ENCODE peak calls at places on chromosomes 4 and X, in six cellular contexts. H is fibroblast of pulmonary artery, N is AG04450, U is GM20000, A is choroid plexus epithelial cell, D is OCI-LY7. R is an unnamed sample.

GRCh38 chr4:113278324-113278934 is 229.0 kb downstream of the ANK2 start:
- DNase-seq in U (peak), H (peak), N (peak), D (peak), A (peak), R (peak)

GRCh38 chrX:17546356-17546755 is 171.4 kb downstream of the NHS start:
- DNase-seq in N (no peak), H (no peak), U (no peak), D (no peak), A (no peak), R (no peak)

GRCh38 chr4:184815046-184815877 is 10.5 kb downstream of the ACSL1 start:
- DNase-seq in U (peak), A (peak), N (no peak), H (peak), D (peak), R (peak)

GRCh38 chr4:122003335-122003734 is 51.5 kb upstream of the TRPC3 start:
- DNase-seq in N (no peak), H (peak), A (peak), U (peak), D (peak), R (peak)

GRCh38 chr4:84562156-84562555 is 20.8 kb upstream of the CDS1 start:
- DNase-seq in A (no peak), D (no peak), H (no peak), N (no peak), U (no peak), R (no peak)

GRCh38 chrX:119399772-119400101 is 601 bp downstream of the SLC25A43 start:
- DNase-seq in N (no peak), D (no peak), A (peak), H (peak), U (no peak), R (no peak)

GRCh38 chr4:10706236-10706635 is 21.7 kb upstream of the CLNK start:
- DNase-seq in U (no peak), A (peak), H (peak), N (no peak), D (no peak), R (no peak)

GRCh38 chr4:106409901-106410889 is 41.6 kb upstream of the GIMD1 start:
- DNase-seq in N (no peak), H (no peak), D (no peak), A (no peak), U (no peak), R (no peak)

GRCh38 chrX:107729558-107730297 is 45.9 kb downstream of the TSC22D3 start:
- DNase-seq in D (no peak), A (peak), H (peak), N (no peak), U (peak), R (peak)

GRCh38 chr4:8201341-8201781 is 2.3 kb downstream of the SH3TC1 start:
- DNase-seq in N (no peak), D (peak), H (no peak), A (no peak), U (peak), R (peak)

GRCh38 chr4:6573986-6574746 is 823 bp upstream of the MAN2B2 start:
- DNase-seq in D (peak), U (no peak), H (no peak), A (no peak), N (no peak), R (peak)

GRCh38 chrX:6159468-6159867 is 69.2 kb downstream of the NLGN4X start:
- DNase-seq in H (no peak), N (no peak), U (no peak), D (no peak), A (no peak), R (no peak)

GRCh38 chrX:37662181-37662580 is 23.4 kb upstream of the XK start:
- DNase-seq in N (no peak), U (no peak), A (no peak), H (no peak), D (no peak), R (no peak)

GRCh38 chrX:124018031-124018430 is 56.5 kb downstream of the STAG2 start:
- DNase-seq in N (no peak), H (peak), A (peak), U (no peak), D (peak), R (no peak)

GRCh38 chr4:45358573-45359506 is 632.5 kb upstream of the GNPDA2 start:
- DNase-seq in D (no peak), N (no peak), A (no peak), H (no peak), U (no peak), R (no peak)

GRCh38 chr4:78747328-78747946 is 28.7 kb upstream of the BMP2K start:
- DNase-seq in A (peak), U (no peak), D (no peak), N (peak), H (no peak), R (no peak)

GRCh38 chr4:145351922-145352321 is 129.7 kb upstream of the SMAD1 start:
- DNase-seq in H (no peak), U (no peak), N (no peak), A (no peak), D (no peak), R (no peak)

GRCh38 chrX:122591546-122591945 is 592.5 kb upstream of the GRIA3 start:
- DNase-seq in A (no peak), N (no peak), H (no peak), U (no peak), D (no peak), R (no peak)

GRCh38 chr4:102717448-102718092 is 43.2 kb downstream of the MANBA start:
- DNase-seq in D (no peak), U (no peak), H (no peak), A (peak), N (no peak), R (no peak)

GRCh38 chrX:44306336-44306735 is 37.1 kb downstream of the EFHC2 start:
- DNase-seq in D (no peak), A (peak), N (peak), U (no peak), H (peak), R (no peak)

GRCh38 chr4:7712021-7712420 is 227.6 kb downstream of the AFAP1 start:
- DNase-seq in N (no peak), A (no peak), U (no peak), H (no peak), D (no peak), R (no peak)

GRCh38 chr4:105140684-105141490 is 5.8 kb upstream of the TET2 start:
- DNase-seq in A (peak), N (no peak), D (peak), U (peak), H (peak), R (peak)
- TF ChIP-seq CTCF in A (peak), N (peak), D (peak), U (peak), H (peak), R (peak)

DNA sequence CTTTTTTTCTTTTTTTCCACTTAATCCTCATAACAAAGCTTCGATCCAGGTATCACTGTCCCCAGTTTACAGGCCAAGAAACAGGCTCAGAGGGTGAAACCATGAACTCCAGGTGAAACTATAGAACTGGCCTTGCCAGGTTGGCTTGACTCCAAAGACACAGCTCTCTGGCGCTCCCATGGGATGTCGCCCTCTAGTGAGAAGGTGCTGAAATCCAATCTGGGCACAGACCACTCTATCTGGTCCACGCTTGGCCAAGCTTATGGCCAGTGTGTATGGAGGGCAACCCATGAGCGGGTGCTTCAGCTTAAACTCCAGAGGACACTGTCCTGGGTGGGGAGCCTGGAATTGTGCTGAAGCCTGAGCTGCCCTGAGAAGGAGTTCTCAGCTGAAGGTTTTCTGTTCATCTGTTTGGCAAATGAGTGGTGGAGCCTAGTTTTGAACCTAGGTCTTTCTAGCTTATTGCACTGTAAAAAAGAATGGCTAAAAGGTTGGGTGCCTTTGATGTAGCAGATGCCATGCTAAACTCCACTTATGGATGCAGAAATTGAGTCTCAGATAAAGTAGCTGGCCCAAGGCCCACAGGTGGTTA is 70.5 kb downstream of the SEL1L3 start:
- DNase-seq in H (peak), A (peak), D (peak), N (no peak), U (no peak), R (peak)
- TF ChIP-seq CTCF in H (peak), A (peak), D (peak), N (peak), U (peak), R (peak)

DNA sequence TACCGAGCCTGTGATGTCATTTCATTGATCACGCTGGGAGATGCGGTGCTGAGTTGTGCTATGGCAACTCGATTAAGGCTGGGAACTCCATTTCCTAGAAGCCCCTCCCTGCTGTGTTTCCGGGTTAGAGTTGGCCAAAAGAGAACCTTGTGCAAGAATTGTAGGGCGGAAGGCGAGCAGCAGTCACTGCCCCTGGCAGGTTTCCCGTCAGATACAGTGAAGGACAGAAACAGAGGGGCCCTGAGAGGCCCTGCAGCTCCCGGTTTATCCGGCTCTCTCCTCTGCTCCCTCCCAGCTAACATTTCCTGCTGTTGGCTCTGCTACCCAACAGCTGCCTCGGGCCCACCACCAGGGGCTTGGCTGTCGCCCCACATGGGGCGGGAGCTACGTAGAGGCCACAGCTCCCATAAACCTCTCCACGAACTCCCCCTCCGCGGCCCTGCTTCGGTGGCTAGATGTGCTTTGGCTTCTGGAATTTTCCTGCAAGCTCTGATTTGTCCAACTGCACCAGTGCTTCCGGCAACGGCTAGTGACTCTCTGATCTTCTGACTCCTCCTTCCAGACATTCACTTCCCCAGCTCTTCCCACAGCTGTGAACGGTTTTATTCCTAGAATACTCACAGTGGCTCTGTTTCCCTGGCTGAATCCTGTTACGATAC is 74.9 kb upstream of the USP9X start:
- DNase-seq in D (no peak), H (peak), N (peak), A (peak), U (peak), R (peak)
- TF ChIP-seq CTCF in D (no peak), H (peak), N (peak), A (peak), U (no peak), R (no peak)

GRCh38 chr4:107519057-107519456 is 201.0 kb downstream of the PAPSS1 start:
- DNase-seq in U (no peak), D (peak), A (peak), N (no peak), H (peak), R (peak)
- TF ChIP-seq CTCF in U (no peak), D (peak), A (peak), N (peak), H (peak), R (no peak)

GRCh38 chrX:125646195-125646594 is 326.5 kb downstream of the TEX13C start:
- DNase-seq in N (no peak), U (no peak), A (no peak), H (no peak), D (peak), R (peak)
- TF ChIP-seq CTCF in N (no peak), U (no peak), A (no peak), H (no peak), D (peak), R (no peak)

R was measured in activated CD8-positive, alpha-beta T cell treated with anti-CD3 and anti-CD28 coated beads for 36 hours.